ENCODE peak calls at places on chromosomes 12 and 14, in five cellular contexts. One of them, this sample, is unnamed.

GRCh38 chr12:104569348-104570173 is 112.8 kb downstream of the CHST11 start:
- DNase-seq in posterior cingulate gyrus: no peak
- DNase-seq in GM12891: peak; percentile 26
- DNase-seq in progenitor cell of endocrine pancreas: no peak
- DNase-seq in NCI-H1417: no peak
- DNase-seq in this sample: peak; percentile 57

GRCh38 chr12:47218191-47218654 is 138.5 kb upstream of the AMIGO2 start:
- DNase-seq in posterior cingulate gyrus: no peak
- DNase-seq in GM12891: no peak
- DNase-seq in progenitor cell of endocrine pancreas: no peak
- DNase-seq in NCI-H1417: no peak
- DNase-seq in this sample: no peak

GRCh38 chr12:7068994-7069346 is 8.5 kb downstream of the C1S start:
- DNase-seq in posterior cingulate gyrus: no peak
- DNase-seq in GM12891: no peak
- DNase-seq in progenitor cell of endocrine pancreas: no peak
- DNase-seq in NCI-H1417: no peak
- DNase-seq in this sample: no peak

GRCh38 chr12:53066594-53066978 is 12.6 kb downstream of the SPRYD3 start:
- DNase-seq in posterior cingulate gyrus: no peak
- DNase-seq in GM12891: no peak
- DNase-seq in progenitor cell of endocrine pancreas: no peak
- DNase-seq in NCI-H1417: no peak
- DNase-seq in this sample: no peak

GRCh38 chr12:101581190-101581589 is 13.6 kb upstream of the MYBPC1 start:
- DNase-seq in posterior cingulate gyrus: no peak
- DNase-seq in GM12891: no peak
- DNase-seq in progenitor cell of endocrine pancreas: no peak
- DNase-seq in NCI-H1417: no peak
- DNase-seq in this sample: no peak

GRCh38 chr12:132329036-132329738 is at the start of gene GALNT9:
- DNase-seq in posterior cingulate gyrus: no peak
- DNase-seq in GM12891: no peak
- DNase-seq in progenitor cell of endocrine pancreas: peak; percentile 60
- DNase-seq in NCI-H1417: no peak
- DNase-seq in this sample: no peak

GRCh38 chr12:56590237-56590830 is 39.8 kb downstream of the BAZ2A start:
- DNase-seq in posterior cingulate gyrus: no peak
- DNase-seq in GM12891: no peak
- DNase-seq in progenitor cell of endocrine pancreas: no peak
- DNase-seq in NCI-H1417: no peak
- DNase-seq in this sample: no peak

GRCh38 chr14:103890836-103891666 is 37.2 kb upstream of the TDRD9 start:
- DNase-seq in posterior cingulate gyrus: no peak
- DNase-seq in GM12891: no peak
- DNase-seq in progenitor cell of endocrine pancreas: no peak
- DNase-seq in NCI-H1417: no peak
- DNase-seq in this sample: no peak

GRCh38 chr12:52211716-52212585 is 20.1 kb upstream of the KRT80 start:
- DNase-seq in posterior cingulate gyrus: peak; percentile 9
- DNase-seq in GM12891: no peak
- DNase-seq in progenitor cell of endocrine pancreas: no peak
- DNase-seq in NCI-H1417: no peak
- DNase-seq in this sample: no peak

This sample was measured in Ammon's horn.